ENCODE peak calls at places on chromosome 21, in seven cellular contexts. Q is ovary, R is vagina, Z is body of pancreas, U is uterus, V is tibial nerve, L is transverse colon. N is an unnamed sample.

GRCh38 chr21:34933609-34934345 is 115.3 kb downstream of the RUNX1 start:
- DNase-seq in Q (no peak), R (no peak), Z (no peak), U (no peak), V (no peak), L (no peak), N (no peak)

GRCh38 chr21:27586326-27586725 is 619.4 kb upstream of the ADAMTS5 start:
- DNase-seq in Q (no peak), R (no peak), Z (no peak), U (no peak), V (no peak), L (no peak), N (no peak)

GRCh38 chr21:34994646-34995631 is 54.2 kb downstream of the RUNX1 start:
- DNase-seq in Q (no peak), R (no peak), Z (peak; percentile 21), U (no peak), V (no peak), L (no peak), N (no peak)

GRCh38 chr21:8993943-8994639 is 1527.3 kb upstream of the TPTE start:
- DNase-seq in Q (no peak), R (no peak), Z (no peak), U (no peak), V (no peak), L (no peak), N (no peak)

GRCh38 chr21:44370027-44370735 is 16.8 kb downstream of the TRPM2 start:
- DNase-seq in Q (peak; percentile 63), R (no peak), Z (peak; percentile 31), U (no peak), V (no peak), L (no peak), N (no peak)

GRCh38 chr21:41236361-41236973 is 68.5 kb downstream of the BACE2 start:
- DNase-seq in Q (no peak), R (no peak), Z (no peak), U (no peak), V (no peak), L (no peak), N (no peak)

GRCh38 chr21:44846485-44847260 is 26.8 kb downstream of the PTTG1IP start:
- DNase-seq in Q (no peak), R (no peak), Z (peak; percentile 66), U (no peak), V (peak; percentile 68), L (peak; percentile 61), N (peak; percentile 51)

GRCh38 chr21:14388282-14388681 is 5.3 kb upstream of the HSPA13 start:
- DNase-seq in Q (no peak), R (no peak), Z (no peak), U (no peak), V (no peak), L (no peak), N (no peak)

GRCh38 chr21:28142692-28143091 is 850.0 kb downstream of the LTN1 start:
- DNase-seq in Q (no peak), R (no peak), Z (peak; percentile 14), U (no peak), V (no peak), L (no peak), N (no peak)

GRCh38 chr21:42777064-42777756 is 102.1 kb downstream of the WDR4 start:
- DNase-seq in Q (no peak), R (no peak), Z (no peak), U (no peak), V (no peak), L (no peak), N (no peak)

GRCh38 chr21:46295996-46296752 is 10.0 kb downstream of the YBEY start:
- DNase-seq in Q (peak; percentile 82), R (no peak), Z (peak; percentile 76), U (peak; percentile 84), V (peak; percentile 86), L (peak; percentile 70), N (peak; percentile 93)

GRCh38 chr21:44547656-44548331 is 3.5 kb downstream of the KRTAP10-2 start:
- DNase-seq in Q (no peak), R (peak; percentile 65), Z (no peak), U (no peak), V (no peak), L (no peak), N (no peak)

GRCh38 chr21:45334591-45335081 is 46.9 kb upstream of the POFUT2 start:
- DNase-seq in Q (peak; percentile 20), R (no peak), Z (no peak), U (no peak), V (no peak), L (no peak), N (no peak)

GRCh38 chr21:46211376-46211775 is 17.2 kb downstream of the LSS start:
- DNase-seq in Q (peak; percentile 13), R (no peak), Z (no peak), U (no peak), V (no peak), L (no peak), N (no peak)

GRCh38 chr21:22900511-22900910 is 1902.3 kb downstream of the NCAM2 start:
- DNase-seq in Q (no peak), R (no peak), Z (no peak), U (no peak), V (no peak), L (no peak), N (no peak)

GRCh38 chr21:34910396-34910795 is 138.7 kb downstream of the RUNX1 start:
- DNase-seq in Q (no peak), R (no peak), Z (no peak), U (no peak), V (no peak), L (no peak), N (no peak)

GRCh38 chr21:45790427-45790826 is 146.9 kb downstream of the PCBP3 start:
- DNase-seq in Q (no peak), R (no peak), Z (no peak), U (no peak), V (no peak), L (no peak), N (no peak)

GRCh38 chr21:40381111-40381510 is 465.8 kb downstream of the DSCAM start:
- DNase-seq in Q (no peak), R (no peak), Z (no peak), U (no peak), V (no peak), L (no peak), N (no peak)

GRCh38 chr21:28959367-28960099 is 33.1 kb downstream of the LTN1 start:
- DNase-seq in Q (no peak), R (no peak), Z (no peak), U (no peak), V (no peak), L (no peak), N (no peak)

GRCh38 chr21:45768741-45769049 is 125.2 kb downstream of the PCBP3 start:
- DNase-seq in Q (no peak), R (no peak), Z (no peak), U (no peak), V (no peak), L (no peak), N (peak; percentile 30)

GRCh38 chr21:29647353-29647781 is 292.4 kb downstream of the GRIK1 start:
- DNase-seq in Q (no peak), R (no peak), Z (no peak), U (no peak), V (no peak), L (no peak), N (no peak)

GRCh38 chr21:17195965-17196364 is 316.9 kb upstream of the CXADR start:
- DNase-seq in Q (no peak), R (no peak), Z (no peak), U (no peak), V (no peak), L (no peak), N (no peak)

GRCh38 chr21:15249285-15249993 is 184.6 kb upstream of the NRIP1 start:
- DNase-seq in Q (no peak), R (no peak), Z (no peak), U (no peak), V (no peak), L (no peak), N (no peak)

GRCh38 chr21:20301395-20301794 is 696.8 kb upstream of the NCAM2 start:
- DNase-seq in Q (no peak), R (no peak), Z (no peak), U (no peak), V (no peak), L (no peak), N (no peak)

DNA sequence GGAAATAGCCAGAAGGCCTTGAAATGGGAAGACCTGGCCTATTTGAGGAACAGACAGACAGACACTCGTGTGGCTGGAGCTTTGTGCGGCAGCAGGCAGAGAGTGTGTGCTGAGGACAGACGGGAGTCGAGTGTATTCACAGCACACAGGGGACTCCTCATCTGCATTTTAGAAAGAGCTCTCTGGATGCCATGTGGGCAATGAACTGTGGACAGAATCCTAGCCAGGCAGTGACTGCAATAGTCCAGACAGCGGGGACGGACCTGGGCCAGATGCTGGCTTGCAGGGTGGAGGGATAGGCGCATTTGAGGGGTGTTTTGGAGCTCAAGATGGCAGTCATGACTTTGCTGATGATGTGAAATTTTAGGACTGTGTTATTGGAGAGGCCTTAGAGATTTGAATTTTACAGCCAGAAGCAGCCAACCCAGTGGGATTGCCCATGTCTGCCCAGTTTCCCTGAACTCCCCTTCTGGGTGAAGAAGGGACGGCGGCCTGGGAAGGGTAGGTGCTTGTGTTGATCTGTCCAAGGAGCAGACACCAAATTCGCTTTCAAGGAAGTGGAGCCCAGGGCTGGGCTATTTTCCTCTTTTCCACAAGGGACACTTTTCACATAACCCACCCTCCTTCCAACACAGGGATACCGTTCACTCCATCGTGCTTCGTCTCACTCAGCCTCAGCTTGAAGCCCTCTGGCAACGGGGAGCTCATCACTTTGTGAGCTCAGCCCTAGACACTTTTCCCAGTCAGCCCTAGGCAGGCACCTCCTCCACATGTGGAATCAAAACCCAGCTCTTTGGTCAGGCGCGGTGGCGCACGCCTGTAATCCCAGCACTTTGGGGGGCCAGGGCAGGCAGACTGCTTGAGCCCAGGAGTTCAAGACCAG is 43.8 kb downstream of the CHAF1B start:
- DNase-seq in Q (no peak), R (no peak), Z (no peak), U (no peak), V (no peak), L (no peak), N (no peak)
- TF ChIP-seq POLR2A in Q (no peak), R (no peak), Z (no peak), U (no peak), V (no peak), L (no peak), N (no peak)

GRCh38 chr21:26169061-26169610 is 1.4 kb downstream of the APP start:
- DNase-seq in Q (peak; percentile 30), R (no peak), Z (peak; percentile 56), U (peak; percentile 22), V (peak; percentile 39), L (peak; percentile 49), N (peak; percentile 49)
- TF ChIP-seq CTCF in Q (no peak), R (no peak), Z (peak; percentile 46), U (peak; percentile 40), V (peak; percentile 14), L (peak; percentile 49), N (peak; percentile 21)

GRCh38 chr21:37257526-37257966 is 9.6 kb downstream of the VPS26C start:
- DNase-seq in Q (peak; percentile 38), R (no peak), Z (peak; percentile 17), U (peak; percentile 22), V (no peak), L (peak; percentile 25), N (peak; percentile 45)
- TF ChIP-seq POLR2A in Q (no peak), R (no peak), Z (no peak), U (no peak), V (no peak), L (no peak), N (no peak)

DNA sequence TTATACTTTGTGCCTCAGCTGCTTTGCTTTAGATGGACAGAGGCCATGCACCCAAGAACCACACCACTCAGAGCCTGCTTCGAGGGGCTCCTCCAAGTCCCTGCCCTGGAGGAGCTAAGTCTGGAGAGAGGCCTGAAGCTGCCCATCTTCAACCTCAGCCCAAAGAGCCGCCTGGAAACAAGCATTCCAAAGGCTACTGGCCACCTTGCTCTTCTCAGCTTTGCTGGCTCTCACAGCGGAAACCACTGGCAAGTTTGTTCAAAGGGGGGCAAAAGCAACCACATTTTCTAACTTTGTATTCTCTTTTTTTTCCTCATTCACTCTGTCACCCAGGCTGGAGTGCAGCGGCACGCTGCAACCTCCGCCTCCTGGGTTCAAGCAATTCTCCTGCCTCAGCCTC is 23.2 kb downstream of the VPS26C start:
- DNase-seq in Q (no peak), R (no peak), Z (no peak), U (no peak), V (no peak), L (no peak), N (no peak)
- TF ChIP-seq CTCF in Q (no peak), R (no peak), Z (no peak), U (no peak), V (no peak), L (no peak), N (no peak)